ENCODE peak calls at places on chromosomes 5 and 9, in eight cellular contexts. K is KG1; V is NCI-H460; G is cerebellum; M is stromal cell of bone marrow; O is ureter; Z is HCT116; X is stimulated activated CD4-positive, alpha-beta T cell treated with anti-CD3 and anti-CD28 coated beads, Interleukin-1b, Interleukin-23, amount 100 ng/mL, for 1 hour. C is an unnamed sample.

GRCh38 chr5:9362600-9362999 is 183.3 kb downstream of the SEMA5A start:
- DNase-seq in K (no peak), V (no peak), G (no peak), M (no peak), O (no peak), Z (no peak), X (no peak), C (no peak)

GRCh38 chr5:78534148-78535009 is 114.2 kb downstream of the LHFPL2 start:
- DNase-seq in K (no peak), V (no peak), G (no peak), M (no peak), O (no peak), Z (no peak), X (no peak), C (no peak)

GRCh38 chr5:2165203-2165602 is 282.5 kb upstream of the IRX4 start:
- DNase-seq in K (no peak), V (no peak), G (no peak), M (no peak), O (no peak), Z (no peak), X (no peak), C (no peak)

GRCh38 chr9:87671925-87672324 is 54.0 kb upstream of the CTSL start:
- DNase-seq in K (no peak), V (no peak), G (no peak), M (no peak), O (no peak), Z (no peak), X (no peak), C (no peak)

GRCh38 chr5:134994560-134995156 is 27.0 kb downstream of the CATSPER3 start:
- DNase-seq in K (no peak), V (no peak), G (no peak), M (no peak), O (no peak), Z (no peak), X (no peak), C (no peak)

GRCh38 chr9:127159949-127160610 is 37.6 kb upstream of the ANGPTL2 start:
- DNase-seq in K (no peak), V (no peak), G (no peak), M (no peak), O (peak), Z (no peak), X (no peak), C (no peak)

GRCh38 chr5:65801332-65801731 is 79.3 kb downstream of the NLN start:
- DNase-seq in K (no peak), V (no peak), G (no peak), M (peak), O (no peak), Z (no peak), X (no peak), C (peak)

GRCh38 chr5:79255786-79256557 is 20.0 kb downstream of the JMY start:
- DNase-seq in K (no peak), V (peak), G (no peak), M (no peak), O (no peak), Z (peak), X (no peak), C (peak)

GRCh38 chr9:121307976-121308375 is 40.0 kb downstream of the GSN start:
- DNase-seq in K (no peak), V (no peak), G (no peak), M (no peak), O (no peak), Z (no peak), X (no peak), C (no peak)

GRCh38 chr9:121636411-121636865 is 15.0 kb upstream of the DAB2IP start:
- DNase-seq in K (no peak), V (no peak), G (no peak), M (peak), O (no peak), Z (no peak), X (no peak), C (peak)